ENCODE peak calls at places on chromosome 6, in six cellular contexts. L is A549, P is H1, U is stomach, N is sigmoid colon, V is transverse colon. I is an unnamed sample.

GRCh38 chr6:108275971-108276370 is 15.1 kb upstream of the SNX3 start:
- DNase-seq in U (no peak), P (peak; percentile 17), N (no peak), V (no peak), L (no peak), I (no peak)

GRCh38 chr6:6811151-6812002 is 222.9 kb downstream of the LY86 start:
- DNase-seq in U (peak; percentile 65), P (peak; percentile 57), L (peak; percentile 54), V (peak; percentile 77), N (no peak), I (peak; percentile 45)

GRCh38 chr6:154888896-154889295 is 106.2 kb upstream of the TIAM2 start:
- DNase-seq in P (no peak), L (no peak), V (no peak), N (no peak), U (no peak), I (no peak)

GRCh38 chr6:112357801-112358200 is 10.7 kb downstream of the RFPL4B start:
- DNase-seq in L (no peak), N (no peak), V (no peak), U (no peak), P (no peak), I (no peak)

GRCh38 chr6:116616757-116617093 is 446 bp downstream of the RSPH4A start:
- DNase-seq in U (no peak), N (peak; percentile 64), V (peak; percentile 9), P (peak; percentile 55), L (peak; percentile 18), I (peak; percentile 15)

GRCh38 chr6:131949909-131950766 is 1.0 kb downstream of the CCN2 start:
- DNase-seq in N (peak; percentile 92), U (peak; percentile 80), P (peak; percentile 81), L (peak; percentile 50), V (peak; percentile 83), I (peak; percentile 79)

GRCh38 chr6:501891-502601 is 110.5 kb downstream of the IRF4 start:
- DNase-seq in V (peak; percentile 27), L (no peak), P (no peak), N (no peak), U (no peak), I (no peak)

GRCh38 chr6:53136000-53136609 is 12.5 kb downstream of the GCM1 start:
- DNase-seq in P (no peak), L (no peak), N (no peak), V (no peak), U (no peak), I (no peak)

GRCh38 chr6:71466362-71466761 is 177.8 kb downstream of the OGFRL1 start:
- DNase-seq in N (no peak), U (no peak), V (no peak), L (no peak), P (no peak), I (no peak)

GRCh38 chr6:37633581-37634237 is 64.0 kb downstream of the MDGA1 start:
- DNase-seq in P (no peak), V (no peak), U (no peak), N (no peak), L (no peak), I (no peak)

GRCh38 chr6:152271681-152272464 is 365.3 kb downstream of the SYNE1 start:
- DNase-seq in L (no peak), U (no peak), V (peak; percentile 21), N (no peak), P (no peak), I (peak; percentile 56)

GRCh38 chr6:74623027-74623426 is 582.8 kb downstream of the COL12A1 start:
- DNase-seq in P (no peak), N (no peak), U (no peak), L (no peak), V (no peak), I (no peak)

GRCh38 chr6:88586371-88587157 is 376.9 kb downstream of the RNGTT start:
- DNase-seq in L (no peak), V (no peak), P (no peak), U (no peak), N (peak; percentile 72), I (no peak)

GRCh38 chr6:55578537-55579363 is at the start of gene HMGCLL1:
- DNase-seq in L (peak; percentile 31), U (no peak), P (peak; percentile 88), V (peak; percentile 11), N (peak; percentile 62), I (no peak)

GRCh38 chr6:134537146-134537555 is 219.2 kb upstream of the SGK1 start:
- DNase-seq in U (no peak), L (peak; percentile 70), N (no peak), V (no peak), P (no peak), I (no peak)

GRCh38 chr6:52517502-52518278 is 59.2 kb downstream of the TRAM2 start:
- DNase-seq in L (peak; percentile 91), V (peak; percentile 76), N (peak; percentile 96), P (peak; percentile 57), U (peak; percentile 73), I (peak; percentile 88)

GRCh38 chr6:6969761-6970223 is 138.0 kb upstream of the RREB1 start:
- DNase-seq in L (no peak), N (no peak), U (peak; percentile 81), P (no peak), V (peak; percentile 89), I (no peak)

GRCh38 chr6:11363881-11364576 is 131.6 kb upstream of the NEDD9 start:
- DNase-seq in U (no peak), L (no peak), N (no peak), V (no peak), P (no peak), I (no peak)

GRCh38 chr6:109611502-109611901 is 79.5 kb downstream of the AK9 start:
- DNase-seq in N (no peak), P (no peak), L (no peak), U (no peak), V (no peak), I (no peak)

GRCh38 chr6:110178626-110179405 is 654 bp downstream of the WASF1 start:
- DNase-seq in P (peak; percentile 59), L (peak; percentile 23), N (peak; percentile 74), V (peak; percentile 42), U (peak; percentile 29), I (peak; percentile 66)

GRCh38 chr6:125952764-125953501 is 3.6 kb upstream of the HINT3 start:
- DNase-seq in U (no peak), N (no peak), L (no peak), V (peak; percentile 23), P (peak; percentile 54), I (no peak)

GRCh38 chr6:33116417-33116816 is 40.6 kb downstream of the HLA-DPB1 start:
- DNase-seq in L (no peak), V (no peak), N (no peak), P (peak; percentile 70), U (no peak), I (no peak)

GRCh38 chr6:42659806-42660205 is 62.6 kb downstream of the PRPH2 start:
- DNase-seq in U (no peak), L (no peak), N (no peak), V (no peak), P (no peak), I (no peak)

GRCh38 chr6:117206951-117207687 is 58.2 kb upstream of the VGLL2 start:
- DNase-seq in P (no peak), N (no peak), L (no peak), V (no peak), U (no peak), I (no peak)

GRCh38 chr6:113596907-113597583 is 260.1 kb upstream of the MARCKS start:
- DNase-seq in V (no peak), N (no peak), P (no peak), L (no peak), U (peak; percentile 35), I (peak; percentile 14)

DNA sequence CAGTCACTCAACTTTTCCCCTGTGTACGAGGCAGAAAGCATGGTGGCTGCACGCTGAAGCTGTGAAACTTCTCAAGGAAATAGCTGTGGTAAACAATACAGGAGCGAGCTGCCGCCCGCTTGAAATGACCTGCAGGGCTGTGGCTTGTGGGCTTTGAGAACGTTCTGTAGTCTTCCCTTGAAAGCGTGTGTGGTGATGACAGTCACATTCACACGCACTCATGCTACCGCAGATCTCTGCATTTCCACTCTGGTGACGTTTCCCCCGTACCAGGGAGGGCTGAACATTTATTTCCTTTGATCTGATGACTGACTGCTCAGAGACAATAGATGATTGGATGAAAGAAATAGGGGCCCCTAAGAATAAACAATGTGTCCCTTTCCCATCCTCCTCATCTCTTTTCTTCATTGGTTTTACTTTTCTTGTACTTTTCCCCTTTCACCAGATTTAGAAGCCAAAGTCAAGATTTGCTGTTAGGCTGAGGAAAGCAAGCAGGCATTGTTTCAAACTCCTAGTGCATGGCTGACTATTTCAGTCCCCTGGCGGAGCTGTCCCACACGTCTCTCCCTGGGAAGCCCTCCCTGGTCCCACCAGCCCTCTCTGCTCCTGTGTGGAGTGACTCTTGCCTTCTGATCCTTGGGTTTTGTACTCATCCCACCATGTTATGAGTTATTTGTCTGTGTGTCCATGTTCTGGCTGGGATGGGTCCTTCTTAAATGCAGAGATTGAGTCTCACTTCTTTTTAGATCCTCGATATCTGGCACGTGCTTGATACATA is 3.9 kb downstream of the SYTL3 start:
- DNase-seq in N (no peak), L (no peak), P (no peak), U (peak; percentile 61), V (peak; percentile 74), I (no peak)
- TF ChIP-seq EP300 in N (no peak), L (no peak), P (no peak), U (peak; percentile 42), V (peak; percentile 98), I (no peak)

DNA sequence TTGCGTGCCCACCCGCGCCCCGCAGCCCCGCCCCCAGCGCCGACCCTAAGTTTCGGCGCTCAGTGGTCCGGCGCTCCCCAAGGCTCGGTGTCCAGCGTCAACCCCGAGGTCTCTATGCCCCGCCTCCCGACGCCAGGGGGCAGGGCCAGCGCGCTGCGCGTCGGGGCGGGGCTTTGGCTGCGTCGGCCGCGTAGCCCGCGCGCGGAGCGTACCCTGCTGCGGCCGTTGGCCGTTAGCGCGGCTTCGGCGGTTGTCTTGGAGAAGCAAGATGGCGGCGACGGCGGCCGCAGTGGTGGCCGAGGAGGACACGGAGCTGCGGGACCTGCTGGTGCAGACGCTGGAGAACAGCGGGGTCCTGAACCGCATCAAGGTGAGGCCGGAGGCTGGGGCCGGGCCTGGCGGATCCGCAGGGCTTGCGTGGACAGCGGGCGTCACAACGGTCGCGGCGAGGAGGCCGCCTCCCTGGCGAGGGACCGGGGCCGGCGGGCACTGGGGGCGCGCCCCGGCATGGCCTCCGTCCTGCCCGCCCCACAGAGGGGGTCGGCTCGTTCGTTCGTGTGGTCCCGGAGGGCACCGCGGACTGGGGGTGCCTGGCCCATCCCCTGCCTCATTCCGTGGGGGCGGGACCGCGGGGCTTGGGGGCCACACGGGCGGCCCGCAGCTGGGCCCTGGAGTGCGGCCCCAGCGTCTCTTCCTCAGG is at the start of gene CEP43:
- DNase-seq in N (peak; percentile 97), L (peak; percentile 66), V (peak; percentile 95), P (peak; percentile 95), U (peak; percentile 94), I (peak; percentile 96)
- TF ChIP-seq POLR2A in N (no peak), L (peak; percentile 87), V (peak; percentile 52), P (peak; percentile 84), U (no peak), I (no peak)

DNA sequence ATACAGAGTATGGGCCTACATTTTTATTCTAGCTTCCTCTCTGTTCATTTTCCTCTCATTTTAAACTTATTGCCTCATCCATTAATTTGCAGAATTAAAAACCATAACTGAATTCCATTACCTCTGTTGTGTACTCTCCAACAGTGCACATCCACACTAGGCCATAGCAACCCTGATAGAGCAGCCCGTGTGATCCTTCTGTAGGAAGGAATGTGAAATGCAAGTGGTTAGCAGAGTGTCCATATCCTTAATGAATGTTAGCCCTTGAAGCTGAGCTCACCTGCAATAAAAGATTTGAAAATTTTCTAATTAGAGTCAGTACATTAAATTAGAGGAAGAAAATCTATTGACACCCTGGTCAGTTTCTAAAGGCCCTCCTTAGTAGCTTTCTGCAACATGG is 6.5 kb upstream of the GRIK2 start:
- DNase-seq in N (no peak), L (no peak), U (no peak), V (no peak), P (no peak), I (no peak)
- TF ChIP-seq CTCF in N (no peak), L (no peak), U (no peak), V (no peak), P (peak; percentile 28), I (no peak)

GRCh38 chr6:16481680-16482079 is 243.3 kb downstream of the GMPR start:
- DNase-seq in N (no peak), V (no peak), U (no peak), P (no peak), L (no peak), I (no peak)
- TF ChIP-seq EP300 in N (no peak), V (no peak), U (no peak), P (no peak), L (no peak), I (no peak)

I was measured in ovary.